ENCODE peak calls at places on chromosomes 3 and 15, in five cellular contexts. K is fibroblast of lung, A is Daoy, F is heart right ventricle, W is choroid plexus epithelial cell. X is an unnamed sample.

GRCh38 chr3:26100176-26100575 is 310.3 kb downstream of the OXSM start:
- DNase-seq in K (no peak), A (no peak), F (no peak), W (no peak), X (no peak)

GRCh38 chr3:129576514-129577345 is 29.7 kb downstream of the PLXND1 start:
- DNase-seq in K (no peak), A (no peak), F (no peak), W (no peak), X (peak; percentile 52)

GRCh38 chr3:172699070-172699469 is 11.8 kb downstream of the NCEH1 start:
- DNase-seq in K (no peak), A (no peak), F (no peak), W (no peak), X (no peak)

GRCh38 chr3:167976880-167977498 is 118.7 kb downstream of the GOLIM4 start:
- DNase-seq in K (peak; percentile 52), A (no peak), F (no peak), W (peak; percentile 38), X (no peak)

GRCh38 chr15:73150831-73151230 is 98.6 kb downstream of the NEO1 start:
- DNase-seq in K (no peak), A (no peak), F (no peak), W (no peak), X (no peak)

GRCh38 chr15:39417351-39417750 is 163.5 kb upstream of the THBS1 start:
- DNase-seq in K (no peak), A (no peak), F (no peak), W (no peak), X (no peak)

GRCh38 chr3:173399001-173399400 is 1.5 kb downstream of the NLGN1 start:
- DNase-seq in K (no peak), A (no peak), F (no peak), W (no peak), X (no peak)

GRCh38 chr15:25249236-25250010 is 189.4 kb downstream of the UBE3A start:
- DNase-seq in K (no peak), A (no peak), F (peak; percentile 1), W (no peak), X (no peak)

GRCh38 chr3:183951459-183951858 is 66.2 kb downstream of the ABCC5 start:
- DNase-seq in K (no peak), A (no peak), F (no peak), W (no peak), X (no peak)

GRCh38 chr15:86021281-86022264 is 58.1 kb upstream of the AGBL1 start:
- DNase-seq in K (no peak), A (peak; percentile 40), F (no peak), W (no peak), X (no peak)

GRCh38 chr3:39064646-39065045 is 12.8 kb downstream of the WDR48 start:
- DNase-seq in K (no peak), A (no peak), F (no peak), W (peak; percentile 45), X (no peak)

GRCh38 chr3:27166888-27167287 is 202.3 kb downstream of the NEK10 start:
- DNase-seq in K (peak; percentile 91), A (peak; percentile 1), F (no peak), W (peak; percentile 96), X (no peak)

GRCh38 chr3:131543714-131544113 is 40.9 kb upstream of the MRPL3 start:
- DNase-seq in K (peak; percentile 97), A (peak; percentile 85), F (peak; percentile 73), W (peak; percentile 65), X (peak; percentile 77)

GRCh38 chr3:126713229-126713628 is 9.2 kb downstream of the CHCHD6 start:
- DNase-seq in K (no peak), A (no peak), F (no peak), W (no peak), X (no peak)

GRCh38 chr15:80550219-80550909 is 144.7 kb upstream of the ABHD17C start:
- DNase-seq in K (peak; percentile 85), A (peak; percentile 75), F (no peak), W (peak; percentile 99), X (no peak)

GRCh38 chr15:66766282-66767228 is 64.5 kb downstream of the SMAD6 start:
- DNase-seq in K (peak; percentile 53), A (peak; percentile 63), F (no peak), W (peak; percentile 60), X (no peak)

GRCh38 chr3:125261031-125261430 is 48.5 kb upstream of the SLC12A8 start:
- DNase-seq in K (no peak), A (no peak), F (no peak), W (no peak), X (no peak)

GRCh38 chr3:10975695-10976234 is 16.8 kb upstream of the SLC6A1 start:
- DNase-seq in K (no peak), A (no peak), F (no peak), W (no peak), X (no peak)